ENCODE peak calls at places on chromosomes 12 and 14, in six cellular contexts. One of them, this sample, is unnamed.

GRCh38 chr12:28456934-28457710 is 266.9 kb downstream of the CCDC91 start:
- DNase-seq in AG04450: no peak
- DNase-seq in dorsolateral prefrontal cortex: no peak
- DNase-seq in osteocyte: no peak
- DNase-seq in astrocyte: no peak
- DNase-seq in mammary epithelial cell: no peak
- DNase-seq in this sample: no peak

GRCh38 chr14:61560323-61560722 is 135.0 kb upstream of the HIF1A start:
- DNase-seq in osteocyte: no peak
- DNase-seq in dorsolateral prefrontal cortex: no peak
- DNase-seq in AG04450: no peak
- DNase-seq in mammary epithelial cell: no peak
- DNase-seq in astrocyte: no peak
- DNase-seq in this sample: no peak

GRCh38 chr12:6183689-6184441 is 16.3 kb upstream of the CD9 start:
- DNase-seq in AG04450: no peak
- DNase-seq in dorsolateral prefrontal cortex: no peak
- DNase-seq in osteocyte: no peak
- DNase-seq in astrocyte: peak; percentile 65
- DNase-seq in mammary epithelial cell: peak; percentile 40
- DNase-seq in this sample: no peak

GRCh38 chr14:72894623-72895378 is 900 bp upstream of the DPF3 start:
- DNase-seq in AG04450: no peak
- DNase-seq in osteocyte: no peak
- DNase-seq in astrocyte: no peak
- DNase-seq in dorsolateral prefrontal cortex: no peak
- DNase-seq in mammary epithelial cell: no peak
- DNase-seq in this sample: no peak

GRCh38 chr14:91466192-91466591 is 43.9 kb downstream of the PPP4R3A start:
- DNase-seq in mammary epithelial cell: no peak
- DNase-seq in astrocyte: peak; percentile 6
- DNase-seq in AG04450: no peak
- DNase-seq in osteocyte: no peak
- DNase-seq in dorsolateral prefrontal cortex: no peak
- DNase-seq in this sample: no peak

GRCh38 chr12:96471368-96472040 is 17.9 kb upstream of the CFAP54 start:
- DNase-seq in astrocyte: peak; percentile 84
- DNase-seq in mammary epithelial cell: peak; percentile 65
- DNase-seq in dorsolateral prefrontal cortex: no peak
- DNase-seq in osteocyte: peak; percentile 7
- DNase-seq in AG04450: no peak
- DNase-seq in this sample: no peak

GRCh38 chr12:122322501-122322900 is 56.2 kb upstream of the VPS33A start:
- DNase-seq in astrocyte: peak; percentile 38
- DNase-seq in osteocyte: no peak
- DNase-seq in mammary epithelial cell: no peak
- DNase-seq in dorsolateral prefrontal cortex: no peak
- DNase-seq in AG04450: no peak
- DNase-seq in this sample: no peak

GRCh38 chr14:39113685-39114072 is 444 bp upstream of the GEMIN2 start:
- DNase-seq in AG04450: no peak
- DNase-seq in astrocyte: no peak
- DNase-seq in dorsolateral prefrontal cortex: no peak
- DNase-seq in osteocyte: no peak
- DNase-seq in mammary epithelial cell: peak; percentile 4
- DNase-seq in this sample: no peak

GRCh38 chr12:118874698-118875548 is 106.4 kb upstream of the SRRM4 start:
- DNase-seq in dorsolateral prefrontal cortex: no peak
- DNase-seq in osteocyte: no peak
- DNase-seq in AG04450: no peak
- DNase-seq in mammary epithelial cell: no peak
- DNase-seq in astrocyte: no peak
- DNase-seq in this sample: no peak

GRCh38 chr14:99229654-99230215 is 42.3 kb downstream of the BCL11B start:
- DNase-seq in AG04450: no peak
- DNase-seq in mammary epithelial cell: no peak
- DNase-seq in osteocyte: no peak
- DNase-seq in dorsolateral prefrontal cortex: no peak
- DNase-seq in astrocyte: peak; percentile 14
- DNase-seq in this sample: peak; percentile 42

GRCh38 chr14:99468836-99469592 is 11.6 kb downstream of the SETD3 start:
- DNase-seq in osteocyte: no peak
- DNase-seq in AG04450: no peak
- DNase-seq in mammary epithelial cell: no peak
- DNase-seq in astrocyte: peak; percentile 35
- DNase-seq in dorsolateral prefrontal cortex: no peak
- DNase-seq in this sample: no peak

GRCh38 chr14:101004954-101005353 is 101.4 kb upstream of the RTL1 start:
- DNase-seq in astrocyte: peak; percentile 73
- DNase-seq in AG04450: peak; percentile 32
- DNase-seq in dorsolateral prefrontal cortex: no peak
- DNase-seq in mammary epithelial cell: no peak
- DNase-seq in osteocyte: no peak
- DNase-seq in this sample: no peak

GRCh38 chr14:105187935-105188524 is 6.9 kb upstream of the NUDT14 start:
- DNase-seq in AG04450: no peak
- DNase-seq in dorsolateral prefrontal cortex: no peak
- DNase-seq in astrocyte: no peak
- DNase-seq in mammary epithelial cell: no peak
- DNase-seq in osteocyte: no peak
- DNase-seq in this sample: no peak

GRCh38 chr14:61644834-61645233 is 50.5 kb upstream of the HIF1A start:
- DNase-seq in dorsolateral prefrontal cortex: no peak
- DNase-seq in osteocyte: no peak
- DNase-seq in mammary epithelial cell: no peak
- DNase-seq in AG04450: no peak
- DNase-seq in astrocyte: no peak
- DNase-seq in this sample: no peak

GRCh38 chr12:116415408-116416108 is 138.1 kb upstream of the MED13L start:
- DNase-seq in osteocyte: no peak
- DNase-seq in astrocyte: no peak
- DNase-seq in dorsolateral prefrontal cortex: no peak
- DNase-seq in AG04450: no peak
- DNase-seq in mammary epithelial cell: no peak
- DNase-seq in this sample: no peak

GRCh38 chr12:116416161-116416560 is 138.7 kb upstream of the MED13L start:
- DNase-seq in mammary epithelial cell: no peak
- DNase-seq in dorsolateral prefrontal cortex: no peak
- DNase-seq in AG04450: no peak
- DNase-seq in osteocyte: no peak
- DNase-seq in astrocyte: no peak
- DNase-seq in this sample: no peak

GRCh38 chr12:116421785-116422538 is 137.2 kb upstream of the MAP1LC3B2 start:
- DNase-seq in osteocyte: no peak
- DNase-seq in AG04450: no peak
- DNase-seq in astrocyte: no peak
- DNase-seq in mammary epithelial cell: no peak
- DNase-seq in dorsolateral prefrontal cortex: no peak
- DNase-seq in this sample: no peak

GRCh38 chr12:116420476-116420875 is 138.7 kb upstream of the MAP1LC3B2 start:
- DNase-seq in AG04450: no peak
- DNase-seq in dorsolateral prefrontal cortex: no peak
- DNase-seq in astrocyte: no peak
- DNase-seq in mammary epithelial cell: no peak
- DNase-seq in osteocyte: no peak
- DNase-seq in this sample: no peak

GRCh38 chr12:116418551-116418950 is 140.6 kb upstream of the MAP1LC3B2 start:
- DNase-seq in astrocyte: no peak
- DNase-seq in osteocyte: no peak
- DNase-seq in mammary epithelial cell: no peak
- DNase-seq in AG04450: no peak
- DNase-seq in dorsolateral prefrontal cortex: no peak
- DNase-seq in this sample: no peak
- TF ChIP-seq CTCF in astrocyte: no peak
- TF ChIP-seq CTCF in osteocyte: no peak
- TF ChIP-seq CTCF in mammary epithelial cell: no peak
- TF ChIP-seq CTCF in AG04450: no peak
- TF ChIP-seq CTCF in dorsolateral prefrontal cortex: no peak
- TF ChIP-seq CTCF in this sample: no peak

GRCh38 chr12:132144115-132145071 is at the start of the genes DDX51 and NOC4L:
- DNase-seq in astrocyte: peak; percentile 85
- DNase-seq in osteocyte: peak; percentile 98
- DNase-seq in dorsolateral prefrontal cortex: peak; percentile 95
- DNase-seq in AG04450: peak; percentile 85
- DNase-seq in mammary epithelial cell: peak; percentile 91
- DNase-seq in this sample: peak; percentile 99
- TF ChIP-seq CTCF in astrocyte: no peak
- TF ChIP-seq CTCF in osteocyte: no peak
- TF ChIP-seq CTCF in dorsolateral prefrontal cortex: peak; percentile 15
- TF ChIP-seq CTCF in AG04450: no peak
- TF ChIP-seq CTCF in mammary epithelial cell: no peak
- TF ChIP-seq CTCF in this sample: no peak

GRCh38 chr12:52557481-52557880 is 4.5 kb upstream of the KRT71 start:
- DNase-seq in dorsolateral prefrontal cortex: no peak
- DNase-seq in AG04450: no peak
- DNase-seq in astrocyte: no peak
- DNase-seq in mammary epithelial cell: no peak
- DNase-seq in osteocyte: no peak
- DNase-seq in this sample: no peak

GRCh38 chr12:52564582-52564981 is 9.1 kb downstream of the KRT74 start:
- DNase-seq in AG04450: no peak
- DNase-seq in dorsolateral prefrontal cortex: no peak
- DNase-seq in astrocyte: no peak
- DNase-seq in osteocyte: no peak
- DNase-seq in mammary epithelial cell: no peak
- DNase-seq in this sample: no peak

GRCh38 chr12:52566847-52567291 is 6.8 kb downstream of the KRT74 start:
- DNase-seq in osteocyte: no peak
- DNase-seq in astrocyte: no peak
- DNase-seq in AG04450: no peak
- DNase-seq in mammary epithelial cell: no peak
- DNase-seq in dorsolateral prefrontal cortex: no peak
- DNase-seq in this sample: peak; percentile 92

GRCh38 chr12:52559979-52560378 is 7.0 kb upstream of the KRT71 start:
- DNase-seq in mammary epithelial cell: no peak
- DNase-seq in dorsolateral prefrontal cortex: no peak
- DNase-seq in AG04450: no peak
- DNase-seq in osteocyte: no peak
- DNase-seq in astrocyte: no peak
- DNase-seq in this sample: no peak

GRCh38 chr12:52561880-52562449 is 9.0 kb upstream of the KRT71 start:
- DNase-seq in mammary epithelial cell: no peak
- DNase-seq in osteocyte: no peak
- DNase-seq in AG04450: no peak
- DNase-seq in dorsolateral prefrontal cortex: no peak
- DNase-seq in astrocyte: no peak
- DNase-seq in this sample: no peak
- TF ChIP-seq CTCF in mammary epithelial cell: peak; percentile 33
- TF ChIP-seq CTCF in osteocyte: peak; percentile 31
- TF ChIP-seq CTCF in AG04450: no peak
- TF ChIP-seq CTCF in dorsolateral prefrontal cortex: no peak
- TF ChIP-seq CTCF in astrocyte: peak; percentile 8
- TF ChIP-seq CTCF in this sample: no peak

GRCh38 chr14:59281613-59282012 is 93.1 kb downstream of the DAAM1 start:
- DNase-seq in AG04450: no peak
- DNase-seq in dorsolateral prefrontal cortex: no peak
- DNase-seq in osteocyte: no peak
- DNase-seq in astrocyte: peak; percentile 74
- DNase-seq in mammary epithelial cell: peak; percentile 83
- DNase-seq in this sample: no peak

GRCh38 chr14:59282366-59282765 is 93.9 kb downstream of the DAAM1 start:
- DNase-seq in osteocyte: no peak
- DNase-seq in mammary epithelial cell: peak; percentile 81
- DNase-seq in AG04450: no peak
- DNase-seq in dorsolateral prefrontal cortex: no peak
- DNase-seq in astrocyte: peak; percentile 52
- DNase-seq in this sample: no peak

GRCh38 chr14:59280961-59281360 is 92.5 kb downstream of the DAAM1 start:
- DNase-seq in dorsolateral prefrontal cortex: no peak
- DNase-seq in mammary epithelial cell: no peak
- DNase-seq in astrocyte: no peak
- DNase-seq in AG04450: no peak
- DNase-seq in osteocyte: no peak
- DNase-seq in this sample: no peak

GRCh38 chr14:59278111-59278510 is 89.6 kb downstream of the DAAM1 start:
- DNase-seq in AG04450: peak; percentile 72
- DNase-seq in mammary epithelial cell: peak; percentile 87
- DNase-seq in osteocyte: no peak
- DNase-seq in astrocyte: peak; percentile 94
- DNase-seq in dorsolateral prefrontal cortex: no peak
- DNase-seq in this sample: no peak

GRCh38 chr14:59283380-59283779 is 94.9 kb downstream of the DAAM1 start:
- DNase-seq in mammary epithelial cell: peak; percentile 85
- DNase-seq in astrocyte: peak; percentile 70
- DNase-seq in osteocyte: no peak
- DNase-seq in AG04450: no peak
- DNase-seq in dorsolateral prefrontal cortex: no peak
- DNase-seq in this sample: no peak
- TF ChIP-seq CTCF in mammary epithelial cell: no peak
- TF ChIP-seq CTCF in astrocyte: no peak
- TF ChIP-seq CTCF in osteocyte: no peak
- TF ChIP-seq CTCF in AG04450: no peak
- TF ChIP-seq CTCF in dorsolateral prefrontal cortex: no peak
- TF ChIP-seq CTCF in this sample: no peak

DNA sequence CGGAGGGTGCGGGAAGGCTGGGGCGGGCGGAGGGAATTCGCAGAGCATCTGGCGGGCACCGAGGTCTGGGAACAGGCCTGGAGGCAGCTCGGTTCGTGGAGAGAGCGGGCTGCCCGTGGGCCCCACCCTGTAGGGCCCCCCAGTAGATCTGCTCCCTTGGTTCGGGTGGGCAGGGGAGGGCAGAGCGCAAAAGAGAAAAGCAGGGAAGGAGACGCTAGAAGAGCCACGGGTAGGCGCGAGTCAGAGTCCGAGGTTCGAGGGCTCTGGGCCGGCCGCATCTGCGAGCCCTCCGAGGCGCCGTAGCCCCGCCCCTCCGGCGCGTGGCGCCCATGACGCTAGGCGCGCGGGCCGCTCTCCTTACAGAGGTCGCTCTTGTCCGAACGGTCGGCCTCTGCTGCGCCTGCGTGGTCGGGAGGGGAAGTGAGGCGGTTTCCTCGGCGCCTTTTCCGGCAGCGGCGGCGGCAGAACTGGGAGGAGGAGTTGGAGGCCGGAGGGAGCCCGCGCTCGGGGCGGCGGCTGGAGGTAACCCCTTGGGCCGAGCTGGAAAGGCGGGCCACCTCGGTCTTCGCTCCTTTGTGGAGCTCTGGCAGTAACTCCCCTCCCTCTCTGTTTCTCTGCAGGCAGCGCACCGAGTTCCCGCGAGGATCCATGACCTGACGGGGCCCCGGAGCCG is at the start of gene ARF6:
- DNase-seq in dorsolateral prefrontal cortex: peak; percentile 99
- DNase-seq in mammary epithelial cell: peak; percentile 97
- DNase-seq in AG04450: peak; percentile 88
- DNase-seq in astrocyte: peak; percentile 92
- DNase-seq in osteocyte: peak; percentile 99
- DNase-seq in this sample: peak; percentile 97
- TF ChIP-seq CTCF in dorsolateral prefrontal cortex: peak; percentile 23
- TF ChIP-seq CTCF in mammary epithelial cell: peak; percentile 39
- TF ChIP-seq CTCF in AG04450: peak; percentile 14
- TF ChIP-seq CTCF in astrocyte: no peak
- TF ChIP-seq CTCF in osteocyte: peak; percentile 32
- TF ChIP-seq CTCF in this sample: peak; percentile 16

DNA sequence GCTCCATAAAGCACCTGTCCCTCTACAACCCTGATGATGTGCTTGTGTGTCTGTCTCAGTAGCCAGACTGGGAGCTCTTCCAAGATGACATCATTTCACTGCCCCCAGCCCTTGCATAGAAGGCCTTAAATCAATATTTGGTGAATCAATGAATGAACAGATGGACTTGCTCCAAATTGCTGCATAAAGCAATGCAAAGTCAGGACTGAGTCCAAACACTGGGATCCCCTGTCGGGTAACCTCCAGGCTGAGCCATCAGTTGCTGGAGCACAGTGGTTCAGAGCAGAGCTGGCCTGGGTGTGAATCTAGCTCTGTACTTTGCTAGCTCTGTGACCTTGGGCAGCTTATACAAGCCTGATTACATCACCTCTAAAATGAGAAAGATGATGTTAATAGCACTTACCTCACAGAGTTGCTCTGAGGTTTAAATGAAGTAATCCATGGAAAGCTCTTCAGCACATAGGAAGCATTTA is 120.3 kb upstream of the VASH1 start:
- DNase-seq in astrocyte: no peak
- DNase-seq in osteocyte: no peak
- DNase-seq in dorsolateral prefrontal cortex: no peak
- DNase-seq in mammary epithelial cell: no peak
- DNase-seq in AG04450: no peak
- DNase-seq in this sample: no peak
- TF ChIP-seq CTCF in astrocyte: no peak
- TF ChIP-seq CTCF in osteocyte: no peak
- TF ChIP-seq CTCF in dorsolateral prefrontal cortex: no peak
- TF ChIP-seq CTCF in mammary epithelial cell: no peak
- TF ChIP-seq CTCF in AG04450: no peak
- TF ChIP-seq CTCF in this sample: no peak

This sample was measured in natural killer cell.